ENCODE peak calls at places on chromosome 5, in six cellular contexts. U is stimulated activated CD4-positive, alpha-beta T cell treated with anti-CD3 and anti-CD28 coated beads, Interleukin-12 subunit alpha, Interleukin-12 subunit beta, amount 100 ng/mL, for 4 hours; C is Peyer's patch; K is OCI-LY7; L is kidney epithelial cell; I is adipocyte. F is an unnamed sample.

GRCh38 chr5:126998201-126998631 is 32.1 kb downstream of the MARCHF3 start:
- DNase-seq in U (no peak), C (no peak), K (peak), L (no peak), I (peak), F (peak)

GRCh38 chr5:143600396-143601075 is 197.1 kb upstream of the NR3C1 start:
- DNase-seq in U (no peak), C (no peak), K (no peak), L (no peak), I (peak), F (no peak)

GRCh38 chr5:155091063-155091648 is 77.6 kb downstream of the KIF4B start:
- DNase-seq in U (no peak), C (no peak), K (no peak), L (no peak), I (peak), F (no peak)

GRCh38 chr5:74296685-74297084 is 343.8 kb downstream of the ENC1 start:
- DNase-seq in U (no peak), C (no peak), K (no peak), L (no peak), I (peak), F (no peak)

GRCh38 chr5:73104326-73104725 is 16.0 kb upstream of the TMEM171 start:
- DNase-seq in U (no peak), C (no peak), K (no peak), L (no peak), I (no peak), F (no peak)

GRCh38 chr5:122515709-122516431 is 203.8 kb downstream of the SNCAIP start:
- DNase-seq in U (no peak), C (peak), K (peak), L (peak), I (peak), F (no peak)

GRCh38 chr5:144289277-144289676 is 118.6 kb downstream of the KCTD16 start:
- DNase-seq in U (no peak), C (no peak), K (no peak), L (no peak), I (no peak), F (no peak)

GRCh38 chr5:152349683-152350526 is 55.2 kb downstream of the NMUR2 start:
- DNase-seq in U (no peak), C (no peak), K (peak), L (no peak), I (peak), F (peak)

GRCh38 chr5:154190652-154191304 is at the start of gene GALNT10:
- DNase-seq in U (peak), C (peak), K (peak), L (no peak), I (peak), F (peak)

GRCh38 chr5:97545856-97546570 is 363.0 kb upstream of the RIOK2 start:
- DNase-seq in U (no peak), C (no peak), K (no peak), L (no peak), I (peak), F (no peak)

GRCh38 chr5:134099288-134099872 is 15.1 kb upstream of the TCF7 start:
- DNase-seq in U (no peak), C (no peak), K (peak), L (no peak), I (no peak), F (no peak)

GRCh38 chr5:65766159-65766558 is 44.2 kb downstream of the NLN start:
- DNase-seq in U (no peak), C (no peak), K (no peak), L (no peak), I (no peak), F (no peak)

GRCh38 chr5:6875376-6875775 is 162.1 kb downstream of the TENT4A start:
- DNase-seq in U (no peak), C (no peak), K (no peak), L (no peak), I (no peak), F (no peak)

GRCh38 chr5:122152266-122152900 is 23.0 kb downstream of the ZNF474 start:
- DNase-seq in U (no peak), C (no peak), K (no peak), L (no peak), I (no peak), F (no peak)

GRCh38 chr5:133480866-133481265 is 131.5 kb downstream of the FSTL4 start:
- DNase-seq in U (no peak), C (no peak), K (no peak), L (no peak), I (no peak), F (no peak)

GRCh38 chr5:63049935-63050334 is 471.3 kb downstream of the LRRC70 start:
- DNase-seq in U (no peak), C (no peak), K (no peak), L (no peak), I (no peak), F (no peak)

GRCh38 chr5:132273631-132274030 is 16.1 kb downstream of the PDLIM4 start:
- DNase-seq in U (no peak), C (no peak), K (no peak), L (no peak), I (no peak), F (no peak)

GRCh38 chr5:139700711-139701693 is 52.9 kb downstream of the CXXC5 start:
- DNase-seq in U (no peak), C (no peak), K (peak), L (no peak), I (no peak), F (no peak)

GRCh38 chr5:125043781-125044391 is 297.4 kb upstream of the ZNF608 start:
- DNase-seq in U (no peak), C (no peak), K (no peak), L (peak), I (peak), F (no peak)

GRCh38 chr5:1294839-1295649 is at the start of gene TERT:
- DNase-seq in U (peak), C (peak), K (peak), L (no peak), I (no peak), F (no peak)

GRCh38 chr5:134648425-134649162 is at the start of gene SEC24A:
- DNase-seq in U (peak), C (peak), K (peak), L (no peak), I (peak), F (peak)

GRCh38 chr5:102865510-102866314 is 110.6 kb downstream of the PAM start:
- DNase-seq in U (peak), C (peak), K (no peak), L (peak), I (peak), F (peak)

GRCh38 chr5:16812448-16812847 is 123.6 kb downstream of the MYO10 start:
- DNase-seq in U (no peak), C (no peak), K (no peak), L (no peak), I (no peak), F (no peak)

GRCh38 chr5:139410121-139410885 is 6.4 kb upstream of the SPATA24 start:
- DNase-seq in U (no peak), C (peak), K (no peak), L (no peak), I (peak), F (no peak)

GRCh38 chr5:157460921-157461792 is 1.1 kb downstream of the NIPAL4 start:
- DNase-seq in U (no peak), C (no peak), K (no peak), L (no peak), I (no peak), F (no peak)

GRCh38 chr5:10454591-10455272 is 13.1 kb downstream of the ROPN1L start:
- DNase-seq in U (no peak), C (no peak), K (no peak), L (no peak), I (peak), F (no peak)

GRCh38 chr5:142726188-142726731 is 40.4 kb upstream of the FGF1 start:
- DNase-seq in U (no peak), C (no peak), K (no peak), L (no peak), I (peak), F (no peak)

GRCh38 chr5:149421372-149421685 is 42.2 kb upstream of the IL17B start:
- DNase-seq in U (no peak), C (no peak), K (no peak), L (no peak), I (no peak), F (no peak)

GRCh38 chr5:132674671-132675506 is 1.1 kb downstream of the IL4 start:
- DNase-seq in U (no peak), C (no peak), K (no peak), L (peak), I (peak), F (peak)

GRCh38 chr5:40736103-40736875 is 19.5 kb downstream of the TTC33 start:
- DNase-seq in U (no peak), C (no peak), K (peak), L (no peak), I (peak), F (no peak)

GRCh38 chr5:92106808-92107207 is 723.7 kb upstream of the ARRDC3 start:
- DNase-seq in U (no peak), C (no peak), K (no peak), L (no peak), I (no peak), F (no peak)

GRCh38 chr5:172179032-172179989 is 8.7 kb downstream of the STK10 start:
- DNase-seq in U (no peak), C (peak), K (peak), L (no peak), I (peak), F (no peak)

GRCh38 chr5:102106599-102106998 is 189.5 kb downstream of the SLCO4C1 start:
- DNase-seq in U (no peak), C (no peak), K (no peak), L (no peak), I (no peak), F (no peak)

GRCh38 chr5:97071101-97071500 is 71.3 kb downstream of the LIX1 start:
- DNase-seq in U (no peak), C (no peak), K (no peak), L (peak), I (no peak), F (no peak)